ENCODE peak calls at places on chromosomes 2 and 18, in five cellular contexts. T is fibroblast of lung, G is endothelial cell of umbilical vein, R is HepG2, I is PC-9. Q is an unnamed sample. For H4K20me1, the result is how much of the 10 kb centered on the place peaks cover.

GRCh38 chr2:211113294-211114175 is 557.1 kb downstream of the CPS1 start:
- DNase-seq in G (no peak), R (no peak), I (no peak), T (no peak), Q (no peak)

GRCh38 chr2:177353084-177353483 is 39.5 kb upstream of the AGPS start:
- DNase-seq in T (peak), I (no peak), G (no peak), R (no peak), Q (no peak)

GRCh38 chr18:8478166-8478967 is 130.9 kb upstream of the RAB12 start:
- DNase-seq in G (peak), R (peak), I (peak), T (peak), Q (peak)

GRCh38 chr2:119393971-119394748 is 27.4 kb downstream of the DBI start:
- DNase-seq in I (no peak), R (no peak), T (no peak), G (no peak), Q (no peak)

GRCh38 chr2:62140785-62141740 is 54.9 kb upstream of the B3GNT2 start:
- DNase-seq in R (no peak), I (no peak), T (no peak), G (no peak), Q (peak)

GRCh38 chr18:57533901-57534300 is 52.6 kb downstream of the FECH start:
- DNase-seq in T (no peak), R (no peak), G (no peak), I (no peak), Q (no peak)

GRCh38 chr18:25686960-25687520 is 335.1 kb upstream of the ZNF521 start:
- DNase-seq in R (no peak), T (peak), I (no peak), G (peak), Q (no peak)

GRCh38 chr2:202339052-202339870 is 36.9 kb upstream of the BMPR2 start:
- DNase-seq in G (peak), I (no peak), T (peak), R (peak), Q (no peak)

DNA sequence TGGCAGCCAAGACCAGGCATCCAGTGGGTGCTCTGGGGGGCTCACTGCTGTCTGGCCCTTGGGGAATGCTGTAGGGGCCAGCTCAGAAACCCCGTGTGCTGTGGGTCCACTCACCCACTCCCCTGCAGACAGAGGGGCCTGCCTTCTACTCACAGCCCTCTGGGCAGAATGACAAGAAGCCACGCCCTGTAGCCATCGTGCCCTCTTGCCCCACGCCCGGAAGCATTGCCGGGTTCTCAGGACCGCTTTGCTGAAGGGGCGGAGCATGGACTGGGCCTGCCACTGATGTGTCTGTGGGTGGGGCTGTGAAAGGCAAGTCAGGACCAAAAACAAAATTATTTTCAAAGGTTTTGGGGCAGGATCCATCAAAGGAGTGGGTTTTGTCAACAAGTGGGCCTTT is 27.8 kb downstream of the GLI2 start:
- DNase-seq in G (no peak), I (peak), R (no peak), T (peak), Q (no peak)
- TF ChIP-seq EZH2 in G (no peak), I (no peak), R (no peak), T (no peak), Q (no peak)

GRCh38 chr18:76386071-76386470 is 109.0 kb downstream of the ZNF516 start:
- DNase-seq in R (no peak), I (no peak), G (no peak), T (no peak), Q (no peak)

GRCh38 chr18:76384114-76384790 is 110.8 kb downstream of the ZNF516 start:
- DNase-seq in I (no peak), G (no peak), R (no peak), T (no peak), Q (no peak)

GRCh38 chr18:76385681-76385975 is 109.4 kb downstream of the ZNF516 start:
- DNase-seq in T (no peak), R (no peak), I (no peak), G (no peak), Q (no peak)

GRCh38 chr18:76383636-76384035 is 111.4 kb downstream of the ZNF516 start:
- DNase-seq in T (no peak), R (no peak), G (no peak), I (no peak), Q (no peak)

DNA sequence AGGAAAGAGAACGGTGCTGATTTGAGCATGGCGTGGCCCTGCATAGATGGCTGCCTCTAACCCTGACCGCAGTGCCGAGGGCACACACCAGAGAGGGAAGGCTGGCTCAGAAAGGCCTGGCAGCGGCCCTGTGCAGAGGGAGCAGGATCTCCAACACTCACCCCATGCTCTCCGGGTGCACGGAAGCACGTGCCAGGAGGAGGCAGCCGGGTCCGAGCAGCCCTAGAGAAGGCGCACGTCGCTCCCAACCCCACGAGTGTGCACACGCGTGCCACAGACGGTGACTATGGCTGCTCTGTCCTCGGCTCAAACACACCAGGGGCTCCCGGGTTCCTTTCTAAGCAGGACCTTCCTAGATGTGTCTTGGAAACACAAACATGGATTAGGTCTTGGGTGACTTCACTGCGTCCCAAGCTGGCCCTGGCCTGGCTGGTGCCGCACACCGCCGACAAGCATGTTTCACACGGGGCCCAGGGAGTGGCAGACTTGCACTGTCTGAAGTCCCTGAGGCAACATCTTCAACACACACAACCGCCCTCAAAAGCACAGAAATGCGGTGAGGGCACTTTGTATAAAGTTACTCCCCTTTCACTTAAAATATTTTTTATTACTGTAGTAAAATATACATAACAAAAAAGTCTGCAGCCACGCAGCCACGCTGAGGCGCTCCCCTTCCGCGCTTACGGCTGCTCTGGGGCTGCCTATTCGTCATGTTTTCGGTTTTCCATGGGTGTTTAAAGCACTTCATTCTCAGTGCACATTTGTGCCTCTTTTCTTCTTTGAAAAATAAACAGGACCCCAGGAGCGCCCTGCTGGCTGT is 110.0 kb downstream of the ZNF516 start:
- DNase-seq in I (no peak), G (no peak), T (no peak), R (no peak), Q (no peak)
- H4K20me1 ChIP-seq in I (under half), G (under half), T (under half), R (under half), Q (under half)

GRCh38 chr2:10909996-10910341 is 1.8 kb upstream of the KCNF1 start:
- DNase-seq in I (no peak), R (no peak), G (no peak), T (no peak), Q (no peak)

GRCh38 chr2:10912076-10912731 is 470 bp downstream of the KCNF1 start:
- DNase-seq in I (no peak), R (no peak), G (no peak), T (no peak), Q (no peak)

GRCh38 chr2:10910625-10911024 is 1.1 kb upstream of the KCNF1 start:
- DNase-seq in T (no peak), R (no peak), G (no peak), I (no peak), Q (no peak)

GRCh38 chr2:10912796-10913445 is 1.2 kb downstream of the KCNF1 start:
- DNase-seq in I (no peak), R (no peak), T (no peak), G (no peak), Q (no peak)

GRCh38 chr2:10911291-10912075 is at the start of gene KCNF1:
- DNase-seq in T (peak), I (peak), R (peak), G (peak), Q (no peak)
- TF ChIP-seq EZH2 in T (peak), I (no peak), R (peak), G (no peak), Q (no peak)

DNA sequence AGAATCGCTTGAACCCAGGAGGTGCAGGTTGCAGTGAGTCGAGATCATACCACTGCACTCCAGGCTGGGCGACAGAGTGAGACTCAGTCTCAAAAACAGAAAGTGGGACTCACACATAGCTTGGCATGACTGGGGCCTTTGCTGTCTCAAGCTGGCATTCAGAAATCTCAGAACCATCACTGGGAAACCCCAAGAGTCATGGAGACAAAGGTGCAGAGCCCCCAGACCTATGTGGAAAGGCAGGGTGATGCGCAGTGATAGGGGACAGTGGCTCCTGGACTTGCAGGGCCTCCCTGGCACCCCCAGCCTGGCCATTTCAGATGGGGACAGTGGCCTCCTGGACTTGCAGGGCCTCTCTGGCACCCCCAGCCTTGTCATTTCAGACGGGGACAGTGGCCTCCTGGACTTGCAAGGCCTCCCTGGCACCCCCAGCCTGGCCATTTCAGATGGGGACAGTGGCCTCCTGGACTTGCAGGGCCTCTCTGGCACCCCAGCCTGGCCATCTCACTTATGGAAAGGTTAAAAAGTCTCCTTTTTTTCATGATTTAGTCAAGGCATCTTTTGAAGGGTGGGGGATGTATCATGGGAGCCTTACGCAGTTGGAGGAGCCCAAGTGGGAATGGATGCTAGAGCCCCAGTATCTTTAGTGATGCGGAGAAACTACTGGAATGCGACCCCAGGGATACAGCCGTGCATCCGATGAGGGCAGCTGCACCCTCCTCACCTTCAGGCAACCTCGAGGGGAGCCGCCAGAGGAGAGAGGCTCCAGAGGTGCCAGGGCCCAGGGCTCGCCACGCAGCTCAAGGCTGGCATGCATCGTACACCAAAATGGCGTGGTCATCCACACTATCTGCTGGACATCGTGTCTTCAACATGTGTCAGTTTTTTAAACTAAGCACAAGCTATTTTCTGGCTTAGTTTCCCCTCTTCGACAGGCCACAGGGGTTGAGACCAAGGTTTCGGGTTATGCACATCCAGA is 30.5 kb downstream of the ZNF516 start:
- DNase-seq in R (no peak), T (no peak), I (no peak), G (no peak), Q (no peak)
- H4K20me1 ChIP-seq in R (half or more), T (under half), I (under half), G (under half), Q (under half)

DNA sequence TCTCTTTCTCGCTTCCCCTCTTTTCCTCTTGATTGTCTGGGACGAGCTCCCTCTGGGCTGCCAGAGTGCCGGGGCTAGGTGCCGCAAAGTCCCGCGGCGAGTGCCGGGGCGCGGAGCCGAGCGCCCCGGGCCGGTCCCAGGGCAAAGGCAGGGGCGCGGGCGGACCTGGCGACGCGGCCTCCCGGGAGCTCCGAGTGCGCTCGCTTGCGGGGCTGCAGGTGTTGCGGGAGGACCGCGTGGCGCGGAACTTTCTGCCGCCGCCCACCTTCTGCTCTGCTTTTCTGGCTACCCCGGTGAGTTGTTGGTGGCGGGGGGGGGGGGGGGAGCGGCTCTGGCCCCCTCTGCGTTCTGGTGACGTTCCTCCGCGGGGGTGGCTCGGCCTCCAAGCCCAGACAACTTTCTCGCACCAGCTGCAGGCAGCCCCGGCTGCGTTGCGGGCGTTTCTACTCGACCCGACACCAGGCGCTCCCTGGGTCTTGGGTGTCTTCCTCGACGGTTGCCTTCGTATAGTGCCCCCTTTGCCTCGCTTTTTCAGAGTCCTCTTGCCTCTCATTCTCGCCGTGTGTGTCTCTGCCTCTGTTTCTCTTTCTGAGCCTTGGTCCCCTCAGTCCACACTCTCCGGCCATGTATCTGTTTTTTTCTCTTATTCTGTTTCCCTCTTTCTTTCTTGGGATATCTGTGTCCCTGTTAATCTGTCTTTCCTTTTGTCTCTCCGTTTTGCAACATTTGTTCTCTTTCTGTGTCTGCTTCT is 764 bp downstream of the GALNT13 start:
- DNase-seq in G (no peak), T (no peak), I (no peak), R (no peak), Q (peak)
- TF ChIP-seq EZH2 in G (no peak), T (no peak), I (no peak), R (no peak), Q (no peak)

GRCh38 chr2:3289164-3289515 is 88.5 kb downstream of the EIPR1 start:
- DNase-seq in G (no peak), I (no peak), T (no peak), R (no peak), Q (no peak)

GRCh38 chr2:3287896-3288295 is 89.7 kb downstream of the EIPR1 start:
- DNase-seq in G (no peak), R (no peak), T (no peak), I (no peak), Q (no peak)

GRCh38 chr2:3289971-3290370 is 87.6 kb downstream of the EIPR1 start:
- DNase-seq in R (no peak), I (no peak), G (no peak), T (no peak), Q (no peak)

GRCh38 chr2:3289526-3289925 is 88.1 kb downstream of the EIPR1 start:
- DNase-seq in R (no peak), I (no peak), T (no peak), G (no peak), Q (no peak)

DNA sequence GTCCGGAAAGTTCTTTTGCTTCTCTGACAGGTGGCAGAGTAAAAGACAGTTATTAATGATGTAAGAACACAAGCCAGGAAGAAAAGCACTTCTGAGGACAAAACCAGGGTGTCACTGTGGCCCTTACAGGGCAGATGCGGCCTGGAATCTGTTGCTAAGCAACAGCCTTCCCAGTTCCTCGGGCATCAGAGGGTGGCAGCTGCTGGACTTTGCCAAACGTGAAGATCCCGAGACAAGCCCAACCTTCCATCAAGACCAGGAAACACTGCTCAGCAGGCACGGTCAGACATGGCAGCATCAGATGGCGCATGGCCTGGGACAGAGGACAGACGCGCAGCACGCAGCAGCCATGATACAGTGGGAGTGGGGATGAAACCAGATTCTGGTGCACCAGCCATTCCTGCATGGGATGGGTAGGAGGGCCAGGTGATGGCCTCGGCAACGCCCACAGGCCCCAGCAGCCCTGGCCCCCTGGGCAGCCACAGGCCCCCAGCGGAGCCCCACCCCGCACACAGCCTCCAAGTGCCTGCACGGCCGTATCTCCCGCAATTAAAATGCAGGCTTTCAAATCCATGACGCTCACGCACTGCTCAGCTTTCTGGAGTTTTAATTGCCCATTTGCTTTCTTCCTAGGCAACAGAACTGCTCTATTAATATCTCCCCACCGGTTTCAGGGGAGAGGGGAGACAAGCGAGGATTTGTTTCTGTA is 89.0 kb downstream of the EIPR1 start:
- DNase-seq in I (no peak), T (no peak), G (no peak), R (no peak), Q (no peak)
- H4K20me1 ChIP-seq in I (under half), T (under half), G (under half), R (under half), Q (under half)

DNA sequence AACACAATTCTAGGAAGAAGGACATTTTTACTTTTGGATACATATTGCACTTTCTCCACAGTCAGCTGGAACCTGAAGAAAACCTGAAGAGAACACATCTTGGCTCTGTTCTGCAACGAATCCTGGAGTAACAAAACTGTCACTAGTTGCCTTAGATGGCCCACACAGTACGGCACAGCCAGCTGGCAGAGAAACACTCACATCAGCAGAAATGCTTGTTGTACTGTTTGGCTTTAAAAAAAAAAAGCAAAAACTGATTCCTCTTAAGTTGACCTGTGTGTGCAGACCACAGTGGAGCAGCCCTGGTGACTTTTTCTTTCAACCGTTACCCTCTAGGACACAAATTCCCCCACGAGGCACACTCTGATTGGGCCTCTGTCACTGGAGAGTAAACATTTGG is 152.3 kb upstream of the TWIST2 start:
- DNase-seq in T (peak), I (no peak), G (no peak), R (no peak), Q (no peak)
- TF ChIP-seq EZH2 in T (no peak), I (no peak), G (no peak), R (no peak), Q (no peak)

GRCh38 chr2:101815739-101816391 is 118.4 kb downstream of the MAP4K4 start:
- DNase-seq in I (no peak), G (no peak), R (no peak), T (no peak), Q (no peak)
- H4K20me1 ChIP-seq in I (under half), G (under half), R (half or more), T (under half), Q (under half)

Q was measured in MM.1S.